ENCODE peak calls at places on chromosome 20, in ten cellular contexts. Z is stimulated activated CD8-positive, alpha-beta memory T cell treated with anti-CD3 and anti-CD28 coated beads, Interleukin-7, amount 100 ng/mL, for 24 hours; T is foreskin fibroblast; W is GM23338; Y is fibroblast of pulmonary artery; I is aorta; O is prostate gland; B is upper lobe of right lung; J is HEK293T; D is activated T-cell treated with anti-CD3 and anti-CD28 coated beads, Interleukin-2, amount 50 U/mL, for 4 hours. C is an unnamed sample.
A peak's percentile ranks its signal among the peaks of the same experiment; 100 is the strongest.

GRCh38 chr20:33522256-33522820 is 32.4 kb downstream of the CBFA2T2 start:
- DNase-seq in Z (no peak), T (no peak), W (no peak), Y (peak; percentile 6), I (no peak), O (no peak), B (no peak), J (no peak), D (no peak), C (no peak)

GRCh38 chr20:881051-881820 is 34.9 kb downstream of the ANGPT4 start:
- DNase-seq in Z (no peak), T (peak; percentile 23), W (no peak), Y (peak; percentile 69), I (no peak), O (no peak), B (no peak), J (no peak), D (no peak), C (no peak)

GRCh38 chr20:57582432-57583288 is 21.8 kb downstream of the PCK1 start:
- DNase-seq in Z (no peak), T (no peak), W (peak; percentile 67), Y (peak; percentile 34), I (peak; percentile 85), O (no peak), B (no peak), J (peak; percentile 70), D (no peak), C (no peak)

GRCh38 chr20:48260370-48260769 is 475.1 kb upstream of the SULF2 start:
- DNase-seq in Z (no peak), T (no peak), W (no peak), Y (no peak), I (no peak), O (no peak), B (no peak), J (no peak), D (no peak), C (no peak)

GRCh38 chr20:9256359-9256758 is 187.5 kb downstream of the PLCB4 start:
- DNase-seq in Z (no peak), T (no peak), W (no peak), Y (no peak), I (no peak), O (no peak), B (no peak), J (no peak), D (no peak), C (no peak)

GRCh38 chr20:3751664-3752385 is 15.7 kb downstream of the ADISSP start:
- DNase-seq in Z (peak; percentile 16), T (no peak), W (peak; percentile 83), Y (no peak), I (peak; percentile 87), O (no peak), B (peak; percentile 84), J (no peak), D (peak; percentile 26), C (no peak)

GRCh38 chr20:59818911-59819310 is 114.5 kb downstream of the SYCP2 start:
- DNase-seq in Z (no peak), T (no peak), W (no peak), Y (no peak), I (no peak), O (no peak), B (no peak), J (no peak), D (no peak), C (no peak)

GRCh38 chr20:24633026-24633425 is 163.6 kb downstream of the SYNDIG1 start:
- DNase-seq in Z (no peak), T (peak; percentile 58), W (no peak), Y (no peak), I (no peak), O (no peak), B (no peak), J (no peak), D (no peak), C (no peak)

GRCh38 chr20:36084897-36085617 is 69.5 kb upstream of the EPB41L1 start:
- DNase-seq in Z (no peak), T (no peak), W (no peak), Y (peak; percentile 50), I (peak; percentile 10), O (no peak), B (no peak), J (no peak), D (no peak), C (no peak)

GRCh38 chr20:1707588-1708449 is 50.2 kb upstream of the SIRPG start:
- DNase-seq in Z (no peak), T (no peak), W (no peak), Y (no peak), I (no peak), O (no peak), B (no peak), J (no peak), D (no peak), C (no peak)

GRCh38 chr20:61738601-61739069 is 327.0 kb downstream of the TAF4 start:
- DNase-seq in Z (no peak), T (no peak), W (no peak), Y (no peak), I (peak; percentile 9), O (no peak), B (no peak), J (no peak), D (no peak), C (no peak)

GRCh38 chr20:22383156-22383555 is 201.2 kb downstream of the FOXA2 start:
- DNase-seq in Z (no peak), T (no peak), W (no peak), Y (peak; percentile 9), I (no peak), O (no peak), B (no peak), J (no peak), D (no peak), C (no peak)

GRCh38 chr20:34703573-34704176 is 469 bp upstream of the TP53INP2 start:
- DNase-seq in Z (no peak), T (no peak), W (peak; percentile 55), Y (peak; percentile 37), I (peak; percentile 62), O (peak; percentile 71), B (no peak), J (peak; percentile 21), D (no peak), C (peak; percentile 44)

GRCh38 chr20:50798650-50799049 is 3.8 kb downstream of the BCAS4 start:
- DNase-seq in Z (no peak), T (no peak), W (no peak), Y (no peak), I (no peak), O (no peak), B (no peak), J (no peak), D (no peak), C (no peak)

GRCh38 chr20:34302312-34302722 is 838 bp downstream of the AHCY start:
- DNase-seq in Z (no peak), T (peak; percentile 26), W (peak; percentile 72), Y (peak; percentile 31), I (no peak), O (no peak), B (no peak), J (peak; percentile 12), D (no peak), C (no peak)

GRCh38 chr20:20827992-20828597 is 115.7 kb upstream of the RALGAPA2 start:
- DNase-seq in Z (no peak), T (no peak), W (no peak), Y (no peak), I (no peak), O (no peak), B (no peak), J (no peak), D (no peak), C (no peak)

GRCh38 chr20:63202811-63203526 is 13.0 kb downstream of the YTHDF1 start:
- DNase-seq in Z (no peak), T (no peak), W (no peak), Y (no peak), I (no peak), O (no peak), B (peak; percentile 54), J (no peak), D (no peak), C (no peak)

C was measured in pancreas.